ENCODE peak calls at places on chromosomes 4 and X, in five cellular contexts. G is hypothalamus, S is progenitor cell of endocrine pancreas, L is pons, B is renal cortical epithelial cell. U is an unnamed sample.

GRCh38 chr4:146369446-146369845 is 152.3 kb downstream of the SLC10A7 start:
- DNase-seq in G (no peak), S (no peak), L (no peak), B (no peak), U (no peak)

GRCh38 chr4:42482516-42483327 is 85.4 kb downstream of the SHISA3 start:
- DNase-seq in G (no peak), S (no peak), L (peak; percentile 65), B (no peak), U (no peak)

GRCh38 chr4:85498068-85498733 is 23.3 kb downstream of the ARHGAP24 start:
- DNase-seq in G (no peak), S (no peak), L (peak; percentile 66), B (peak; percentile 31), U (no peak)

GRCh38 chrX:34734383-34734782 is 77.3 kb upstream of the TMEM47 start:
- DNase-seq in G (no peak), S (no peak), L (no peak), B (peak; percentile 4), U (no peak)

GRCh38 chr4:89108068-89108467 is 3.3 kb upstream of the TIGD2 start:
- DNase-seq in G (no peak), S (no peak), L (no peak), B (no peak), U (no peak)

GRCh38 chrX:72258174-72258573 is 18.9 kb downstream of the RPS4X start:
- DNase-seq in G (no peak), S (no peak), L (no peak), B (peak; percentile 78), U (no peak)

GRCh38 chr4:76752911-76753494 is 144.9 kb downstream of the SOWAHB start:
- DNase-seq in G (no peak), S (no peak), L (no peak), B (peak; percentile 97), U (no peak)

GRCh38 chr4:73662709-73663546 is 42.7 kb upstream of the RASSF6 start:
- DNase-seq in G (no peak), S (no peak), L (peak; percentile 55), B (peak; percentile 79), U (no peak)

GRCh38 chr4:123443401-123444297 is 47.1 kb downstream of the SPRY1 start:
- DNase-seq in G (no peak), S (no peak), L (peak; percentile 56), B (peak; percentile 20), U (peak; percentile 2)